ENCODE peak calls at places on chromosomes 4 and X, in eight cellular contexts. F, I, U, B, E, Y, J and C are unnamed samples.

GRCh38 chr4:169256856-169257756 is 13.7 kb downstream of the SH3RF1 start:
- DNase-seq in Y (no peak), E (no peak), B (no peak), J (no peak), F (no peak), U (no peak), I (no peak), C (no peak)

GRCh38 chr4:112813790-112814189 is 176.8 kb downstream of the LARP7 start:
- DNase-seq in U (no peak), E (no peak), J (no peak), Y (no peak), F (peak), B (peak), I (no peak), C (no peak)

GRCh38 chr4:76226418-76226817 is 12.8 kb upstream of the SCARB2 start:
- DNase-seq in E (no peak), Y (no peak), B (no peak), F (no peak), U (no peak), I (no peak), J (no peak), C (no peak)

GRCh38 chr4:112112590-112113170 is 32.6 kb upstream of the FAM241A start:
- DNase-seq in U (peak), J (no peak), E (no peak), Y (no peak), B (no peak), F (no peak), I (no peak), C (no peak)

GRCh38 chrX:66635360-66635759 is 3.5 kb downstream of the EDA2R start:
- DNase-seq in F (no peak), B (no peak), I (no peak), J (no peak), Y (no peak), E (no peak), U (no peak), C (no peak)

GRCh38 chrX:77415161-77415560 is 32.0 kb upstream of the FGF16 start:
- DNase-seq in F (no peak), E (no peak), I (no peak), B (peak), J (no peak), U (no peak), Y (no peak), C (no peak)

GRCh38 chrX:111445485-111445884 is 33.5 kb upstream of the DCX start:
- DNase-seq in F (peak), U (peak), J (no peak), E (peak), I (no peak), Y (no peak), B (peak), C (no peak)

GRCh38 chr4:107044170-107044569 is 8.1 kb upstream of the DKK2 start:
- DNase-seq in Y (no peak), I (no peak), F (no peak), E (no peak), J (no peak), B (no peak), U (no peak), C (no peak)

GRCh38 chrX:16838202-16839066 is 31.7 kb downstream of the RBBP7 start:
- DNase-seq in I (no peak), E (peak), Y (no peak), U (peak), F (no peak), B (peak), J (no peak), C (no peak)

GRCh38 chr4:11496313-11496956 is 67.7 kb upstream of the HS3ST1 start:
- DNase-seq in E (no peak), Y (no peak), F (no peak), I (no peak), U (no peak), B (peak), J (no peak), C (no peak)

GRCh38 chrX:93874554-93874953 is 200.5 kb downstream of the FAM133A start:
- DNase-seq in B (peak), U (peak), Y (no peak), F (no peak), I (no peak), E (peak), J (no peak), C (peak)

GRCh38 chr4:74503580-74503979 is 58.6 kb downstream of the AREG start:
- DNase-seq in E (no peak), I (no peak), F (no peak), B (peak), U (no peak), J (no peak), Y (no peak), C (no peak)

GRCh38 chr4:72568959-72569718 is at the start of gene ADAMTS3:
- DNase-seq in B (peak), F (peak), E (peak), Y (no peak), U (no peak), J (no peak), I (no peak), C (peak)